ENCODE peak calls at places on chromosomes 1 and 21, in seven cellular contexts. L is mesothelial cell of epicardium; S is esophagus muscularis mucosa; N is fibroblast of lung; D is neural crest cell; E is CD8-positive, alpha-beta T cell; M is adrenal gland. Z is an unnamed sample.

GRCh38 chr21:30102881-30103280 is 63.7 kb downstream of the CLDN17 start:
- DNase-seq in E (no peak), L (no peak), D (no peak), S (no peak), M (no peak), N (no peak), Z (no peak)

GRCh38 chr1:19040010-19040680 is 83.7 kb upstream of the IFFO2 start:
- DNase-seq in N (no peak), S (no peak), D (no peak), E (no peak), M (no peak), L (no peak), Z (no peak)

GRCh38 chr1:111747282-111747734 is 8.1 kb upstream of the INKA2 start:
- DNase-seq in D (peak; percentile 46), E (peak; percentile 48), M (peak; percentile 72), S (no peak), L (no peak), N (peak; percentile 63), Z (no peak)

GRCh38 chr1:54671985-54672608 is 30.5 kb downstream of the MROH7 start:
- DNase-seq in M (peak; percentile 74), N (peak; percentile 36), D (peak; percentile 72), L (no peak), S (no peak), E (peak; percentile 66), Z (peak; percentile 20)

GRCh38 chr1:77552626-77553025 is 129.8 kb downstream of the ZZZ3 start:
- DNase-seq in D (no peak), N (no peak), M (no peak), L (no peak), E (no peak), S (no peak), Z (no peak)

GRCh38 chr1:232238009-232238408 is 391.9 kb downstream of the SIPA1L2 start:
- DNase-seq in L (no peak), D (no peak), N (no peak), S (no peak), E (no peak), M (no peak), Z (no peak)

GRCh38 chr1:3053366-3053980 is 15.5 kb upstream of the PRDM16 start:
- DNase-seq in D (no peak), M (no peak), L (no peak), E (no peak), N (no peak), S (no peak), Z (no peak)

GRCh38 chr1:13814131-13814530 is 114.1 kb downstream of the PRDM2 start:
- DNase-seq in M (peak; percentile 55), L (no peak), N (no peak), D (no peak), S (no peak), E (no peak), Z (no peak)

GRCh38 chr1:90707363-90707710 is 9.8 kb downstream of the BARHL2 start:
- DNase-seq in D (no peak), E (no peak), S (peak; percentile 89), L (peak; percentile 75), N (peak; percentile 29), M (peak; percentile 51), Z (no peak)

GRCh38 chr1:178498896-178499675 is 2.3 kb upstream of the CLEC20A start:
- DNase-seq in L (no peak), S (no peak), D (no peak), M (no peak), N (no peak), E (no peak), Z (no peak)

GRCh38 chr21:36717901-36718465 is 19.1 kb downstream of the SIM2 start:
- DNase-seq in M (no peak), E (no peak), S (no peak), N (no peak), L (no peak), D (no peak), Z (no peak)

GRCh38 chr21:36719614-36720013 is 20.7 kb downstream of the SIM2 start:
- DNase-seq in M (no peak), L (no peak), N (no peak), D (no peak), E (no peak), S (no peak), Z (no peak)

GRCh38 chr21:36716387-36716786 is 17.5 kb downstream of the SIM2 start:
- DNase-seq in D (no peak), E (no peak), L (no peak), M (no peak), S (no peak), N (no peak), Z (no peak)

GRCh38 chr21:36716836-36717235 is 17.9 kb downstream of the SIM2 start:
- DNase-seq in M (no peak), L (no peak), D (no peak), E (no peak), N (no peak), S (no peak), Z (no peak)

GRCh38 chr21:36718951-36719501 is 20.1 kb downstream of the SIM2 start:
- DNase-seq in D (no peak), E (no peak), L (no peak), N (no peak), M (no peak), S (no peak), Z (no peak)
- TF ChIP-seq CTCF in D (no peak), E (no peak), L (no peak), N (no peak), M (no peak), S (no peak), Z (no peak)

DNA sequence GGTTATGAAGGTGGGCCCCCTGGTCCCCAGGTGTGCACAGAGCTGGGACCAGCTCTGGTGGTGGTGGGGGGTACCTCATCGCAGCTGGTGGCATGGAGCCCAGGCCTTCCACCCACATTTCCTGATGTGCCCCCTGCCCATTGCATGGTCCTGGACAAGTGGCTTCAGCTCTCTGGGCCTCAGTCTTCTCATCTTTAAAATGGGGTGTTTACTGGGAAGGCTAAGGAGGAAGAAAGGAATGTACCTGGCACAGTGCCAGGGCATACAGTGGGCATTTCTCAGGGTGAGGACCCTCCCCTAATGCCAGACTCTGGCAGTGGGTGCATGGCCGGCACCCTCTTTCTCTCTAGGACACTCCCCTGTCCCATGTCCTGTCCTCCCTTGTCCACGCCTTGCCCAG is 7.5 kb downstream of the CLCNKB start:
- DNase-seq in E (no peak), L (no peak), M (no peak), N (no peak), S (no peak), D (no peak), Z (no peak)
- TF ChIP-seq CTCF in E (no peak), L (no peak), M (no peak), N (no peak), S (no peak), D (no peak), Z (no peak)

DNA sequence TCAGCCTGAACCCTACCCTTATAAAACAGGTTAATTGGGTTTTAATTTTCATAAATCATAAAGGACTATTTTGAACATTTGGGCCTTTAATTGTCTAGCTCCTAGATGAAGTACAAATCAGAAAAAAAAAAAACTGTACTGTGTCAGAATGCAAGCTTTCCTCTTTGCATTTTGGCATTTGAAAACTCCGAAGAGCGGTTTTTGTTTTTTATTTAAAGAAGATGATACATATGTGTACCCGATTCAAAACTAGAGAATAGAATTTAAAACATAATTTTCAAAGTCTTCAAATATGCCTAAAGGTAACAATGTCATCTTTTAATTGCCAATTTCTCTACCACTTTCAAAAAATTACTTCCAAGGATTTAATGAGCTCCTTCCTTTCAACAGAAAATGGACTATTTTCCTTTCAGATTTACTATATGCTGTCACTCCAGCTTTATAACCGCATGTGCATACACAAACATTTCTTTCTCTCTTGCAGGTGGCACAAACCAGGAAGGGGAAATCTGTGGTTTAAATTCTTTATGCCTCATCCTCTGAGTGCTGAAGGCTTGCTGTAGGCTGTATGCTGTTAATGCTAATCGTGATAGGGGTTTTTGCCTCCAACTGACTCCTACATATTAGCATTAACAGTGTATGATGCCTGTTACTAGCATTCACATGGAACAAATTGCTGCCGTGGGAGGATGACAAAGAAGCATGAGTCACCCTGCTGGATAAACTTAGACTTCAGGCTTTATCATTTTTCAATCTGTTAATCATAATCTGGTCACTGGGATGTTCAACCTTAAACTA is 33.7 kb downstream of the MRPL39 start:
- DNase-seq in M (peak; percentile 15), D (no peak), N (peak; percentile 98), E (peak; percentile 34), L (no peak), S (no peak), Z (no peak)
- TF ChIP-seq CTCF in M (no peak), D (no peak), N (no peak), E (no peak), L (no peak), S (no peak), Z (no peak)

GRCh38 chr1:184383772-184384323 is 3.0 kb upstream of the C1orf21 start:
- DNase-seq in M (no peak), L (no peak), E (no peak), S (no peak), D (no peak), N (no peak), Z (no peak)

GRCh38 chr1:184376359-184376758 is 10.5 kb upstream of the C1orf21 start:
- DNase-seq in D (no peak), S (no peak), L (no peak), N (peak; percentile 52), M (no peak), E (no peak), Z (no peak)

GRCh38 chr1:184380468-184380867 is 6.4 kb upstream of the C1orf21 start:
- DNase-seq in S (no peak), E (no peak), L (no peak), N (no peak), M (no peak), D (no peak), Z (no peak)

GRCh38 chr1:184379111-184379752 is 7.6 kb upstream of the C1orf21 start:
- DNase-seq in M (no peak), S (no peak), D (no peak), N (no peak), E (no peak), L (no peak), Z (no peak)
- TF ChIP-seq CTCF in M (no peak), S (peak; percentile 24), D (no peak), N (no peak), E (no peak), L (no peak), Z (no peak)